ENCODE peak calls at places on chromosome 6, in ten cellular contexts. L, N, V, E, Z, Y, P, M, G and F are unnamed samples.

GRCh38 chr6:140871911-140872310 is 1260.8 kb upstream of the GJE1 start:
- DNase-seq in L (no peak), N (no peak), V (no peak), E (no peak), Z (no peak), Y (no peak), P (no peak), M (no peak), G (no peak), F (no peak)

GRCh38 chr6:111559193-111560097 is 46.2 kb downstream of the TRAF3IP2 start:
- DNase-seq in L (peak; percentile 34), N (no peak), V (no peak), E (no peak), Z (no peak), Y (no peak), P (no peak), M (no peak), G (no peak), F (no peak)

GRCh38 chr6:131646249-131646670 is 9.2 kb downstream of the ENPP3 start:
- DNase-seq in L (no peak), N (no peak), V (peak; percentile 88), E (no peak), Z (no peak), Y (no peak), P (no peak), M (no peak), G (no peak), F (no peak)

GRCh38 chr6:35299674-35300073 is 2.1 kb downstream of the DEF6 start:
- DNase-seq in L (no peak), N (no peak), V (peak; percentile 66), E (peak; percentile 67), Z (no peak), Y (no peak), P (peak; percentile 68), M (no peak), G (no peak), F (peak; percentile 64)

GRCh38 chr6:76230711-76231110 is 158.2 kb upstream of the IMPG1 start:
- DNase-seq in L (peak; percentile 5), N (no peak), V (no peak), E (no peak), Z (no peak), Y (no peak), P (no peak), M (no peak), G (no peak), F (no peak)

GRCh38 chr6:147738516-147739187 is 230.2 kb downstream of the SAMD5 start:
- DNase-seq in L (no peak), N (no peak), V (no peak), E (no peak), Z (no peak), Y (no peak), P (no peak), M (no peak), G (no peak), F (no peak)

GRCh38 chr6:128731249-128732165 is 151.4 kb upstream of the LAMA2 start:
- DNase-seq in L (peak; percentile 56), N (no peak), V (no peak), E (no peak), Z (no peak), Y (no peak), P (no peak), M (no peak), G (peak; percentile 7), F (no peak)

GRCh38 chr6:154606457-154606856 is 96.0 kb upstream of the CNKSR3 start:
- DNase-seq in L (no peak), N (no peak), V (peak; percentile 36), E (no peak), Z (peak; percentile 93), Y (no peak), P (no peak), M (no peak), G (no peak), F (no peak)

GRCh38 chr6:155630085-155630484 is 174.4 kb upstream of the NOX3 start:
- DNase-seq in L (no peak), N (no peak), V (no peak), E (no peak), Z (no peak), Y (no peak), P (no peak), M (no peak), G (no peak), F (no peak)

GRCh38 chr6:80872951-80873308 is 766.5 kb downstream of the BCKDHB start:
- DNase-seq in L (no peak), N (no peak), V (no peak), E (no peak), Z (no peak), Y (no peak), P (no peak), M (no peak), G (no peak), F (no peak)
- TF ChIP-seq EP300 in L (no peak), N (no peak), V (no peak), E (no peak), Z (no peak), Y (no peak), P (no peak), M (no peak), G (no peak), F (no peak)

DNA sequence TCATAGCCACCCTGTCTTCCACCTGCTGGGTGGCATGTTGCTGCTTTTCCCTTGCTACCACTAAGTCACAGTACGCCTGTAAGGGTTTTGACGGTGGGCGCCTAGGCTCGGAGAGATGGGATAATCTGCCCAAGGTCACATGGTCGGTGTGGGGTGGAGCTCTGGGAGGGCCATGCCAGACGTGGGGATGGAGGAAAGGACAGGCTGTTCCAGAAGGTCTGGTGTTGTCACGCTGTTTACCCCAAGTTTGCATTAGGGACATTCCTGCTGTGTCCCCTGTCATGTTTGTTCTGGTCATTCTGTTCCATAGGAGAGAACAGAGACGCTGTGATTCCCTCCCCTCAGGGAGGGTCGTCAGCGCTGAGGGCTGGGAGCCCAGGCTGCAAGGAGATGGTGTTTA is 16.1 kb downstream of the IP6K3 start:
- DNase-seq in L (no peak), N (no peak), V (no peak), E (no peak), Z (no peak), Y (no peak), P (no peak), M (no peak), G (no peak), F (no peak)
- TF ChIP-seq POLR2AphosphoS5 in L (no peak), N (no peak), V (no peak), E (no peak), Z (no peak), Y (no peak), P (peak; percentile 11), M (no peak), G (no peak), F (no peak)

DNA sequence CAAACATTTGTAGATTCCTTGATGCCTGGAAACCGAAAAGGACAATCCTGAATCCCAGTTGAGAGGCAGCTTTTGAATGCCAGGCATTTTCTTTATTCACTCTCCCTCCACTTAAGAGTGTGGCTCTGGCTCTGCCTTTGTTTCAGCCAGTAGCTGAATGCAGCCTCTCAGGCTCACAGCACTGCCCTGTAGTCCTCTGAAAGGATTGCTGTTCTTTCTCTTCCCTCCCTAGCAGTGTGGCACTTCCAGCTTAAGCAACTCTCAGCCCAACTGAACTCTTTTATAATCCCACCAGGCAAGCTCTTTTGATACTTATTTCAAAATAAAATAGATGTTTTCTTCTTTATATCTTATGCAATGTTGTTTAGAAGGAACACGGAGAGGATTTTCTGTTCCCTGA is 415.6 kb downstream of the GJA1 start:
- DNase-seq in L (no peak), N (no peak), V (no peak), E (no peak), Z (no peak), Y (peak; percentile 53), P (no peak), M (no peak), G (no peak), F (no peak)
- TF ChIP-seq EP300 in L (no peak), N (no peak), V (no peak), E (no peak), Z (no peak), Y (no peak), P (no peak), M (no peak), G (no peak), F (no peak)

DNA sequence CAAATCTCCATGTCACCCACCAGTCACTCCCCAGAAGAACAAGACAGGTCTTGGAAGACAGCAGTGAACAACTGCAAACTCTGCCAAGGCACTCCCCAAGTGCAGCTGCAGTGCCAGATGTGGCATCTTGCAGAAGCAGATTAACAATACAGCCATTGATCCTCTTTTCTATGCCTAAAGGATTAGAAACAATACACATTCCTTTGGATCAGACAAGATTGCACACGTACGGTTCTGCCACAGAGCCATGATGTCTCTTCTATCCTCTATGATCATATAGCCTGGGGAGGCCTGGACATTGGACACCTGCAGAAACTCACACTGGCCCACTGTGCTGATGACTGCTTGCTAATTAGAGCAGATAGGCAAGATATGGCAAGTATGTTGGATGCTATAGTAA is 155.9 kb downstream of the MYLK4 start:
- DNase-seq in L (no peak), N (no peak), V (no peak), E (no peak), Z (no peak), Y (no peak), P (no peak), M (no peak), G (no peak), F (no peak)
- TF ChIP-seq POLR2AphosphoS5 in L (no peak), N (no peak), V (no peak), E (no peak), Z (no peak), Y (no peak), P (no peak), M (no peak), G (no peak), F (no peak)

GRCh38 chr6:158219229-158219628 is 51.1 kb downstream of the GTF2H5 start:
- DNase-seq in L (no peak), N (no peak), V (no peak), E (no peak), Z (no peak), Y (no peak), P (no peak), M (no peak), G (no peak), F (peak; percentile 13)
- TF ChIP-seq EP300 in L (no peak), N (no peak), V (no peak), E (no peak), Z (no peak), Y (no peak), P (no peak), M (no peak), G (no peak), F (no peak)

GRCh38 chr6:31680226-31680840 is 534 bp downstream of the LY6G5C start:
- DNase-seq in L (no peak), N (no peak), V (no peak), E (no peak), Z (no peak), Y (no peak), P (no peak), M (no peak), G (no peak), F (no peak)
- TF ChIP-seq POLR2AphosphoS5 in L (no peak), N (no peak), V (no peak), E (no peak), Z (no peak), Y (no peak), P (no peak), M (no peak), G (no peak), F (no peak)